ENCODE peak calls at places on chromosomes 4 and X, in eight cellular contexts. D is brain microvascular endothelial cell; H is HTR-8/SVneo; V is stomach; J is hypothalamus; Y is M059J; Z is Daoy; N is stimulated activated CD4-positive, alpha-beta T cell treated with anti-CD3 and anti-CD28 coated beads, Interleukin-2, amount 100 ng/mL, for 24 hours. B is an unnamed sample.

GRCh38 chr4:113368056-113368455 is 318.6 kb downstream of the ANK2 start:
- DNase-seq in V (no peak), H (no peak), Y (peak; percentile 46), N (no peak), J (no peak), D (peak; percentile 80), Z (no peak), B (no peak)

GRCh38 chrX:71095971-71096701 is 485 bp downstream of the FOXO4 start:
- DNase-seq in N (no peak), Y (peak; percentile 41), D (no peak), H (peak; percentile 79), Z (peak; percentile 42), V (no peak), J (no peak), B (no peak)

GRCh38 chrX:41447897-41448296 is 754 bp downstream of the NYX start:
- DNase-seq in H (no peak), V (no peak), N (no peak), J (no peak), D (no peak), Z (no peak), Y (no peak), B (no peak)

GRCh38 chr4:12852338-12853307 is 631.5 kb downstream of the RAB28 start:
- DNase-seq in V (no peak), H (peak; percentile 18), J (no peak), Z (no peak), Y (peak; percentile 81), N (no peak), D (peak; percentile 31), B (peak; percentile 67)

GRCh38 chr4:81030617-81031388 is at the start of gene BMP3:
- DNase-seq in V (no peak), J (no peak), Z (peak; percentile 8), D (no peak), H (no peak), Y (no peak), N (peak; percentile 8), B (no peak)

GRCh38 chr4:163107754-163108153 is 58.9 kb downstream of the NAF1 start:
- DNase-seq in D (peak; percentile 27), N (no peak), J (no peak), H (no peak), V (no peak), Z (no peak), Y (peak; percentile 1), B (no peak)

GRCh38 chr4:10123227-10124101 is 6.9 kb upstream of the WDR1 start:
- DNase-seq in H (no peak), Y (peak; percentile 53), J (no peak), Z (no peak), D (peak; percentile 57), V (no peak), N (peak; percentile 35), B (no peak)

GRCh38 chr4:8188085-8188484 is 11.0 kb upstream of the SH3TC1 start:
- DNase-seq in J (no peak), H (no peak), N (no peak), V (no peak), Z (peak; percentile 68), Y (peak; percentile 58), D (no peak), B (peak; percentile 33)

GRCh38 chrX:53237056-53237455 is 12.0 kb upstream of the KDM5C start:
- DNase-seq in J (no peak), N (no peak), Y (no peak), D (no peak), Z (no peak), H (no peak), V (no peak), B (no peak)

GRCh38 chr4:4362991-4363697 is 23.8 kb upstream of the NSG1 start:
- DNase-seq in V (no peak), N (no peak), Y (no peak), Z (peak; percentile 24), H (no peak), J (no peak), D (peak; percentile 24), B (no peak)

GRCh38 chr4:13544556-13545393 is 467 bp upstream of the NKX3-2 start:
- DNase-seq in H (peak; percentile 91), Y (peak; percentile 86), V (peak; percentile 63), Z (peak; percentile 88), D (peak; percentile 63), J (no peak), N (peak; percentile 69), B (peak; percentile 30)

GRCh38 chr4:97656034-97656720 is 487.1 kb downstream of the STPG2 start:
- DNase-seq in D (peak; percentile 77), J (no peak), N (no peak), Y (peak; percentile 75), V (no peak), H (peak; percentile 0), Z (no peak), B (no peak)

GRCh38 chr4:75011131-75011795 is 78.3 kb downstream of the PARM1 start:
- DNase-seq in N (no peak), H (no peak), Z (no peak), J (no peak), D (no peak), Y (no peak), V (no peak), B (no peak)

GRCh38 chrX:48910926-48911406 is 480 bp downstream of the SLC35A2 start:
- DNase-seq in N (no peak), D (peak; percentile 36), J (no peak), V (no peak), H (no peak), Y (peak; percentile 42), Z (no peak), B (no peak)